ENCODE peak calls at places on chromosomes 2 and 18, in six cellular contexts. J, G, I, C, M and N are unnamed samples.

GRCh38 chr2:172461591-172462392 is 34.4 kb downstream of the ITGA6 start:
- DNase-seq in J (no peak), G (peak; percentile 38), I (peak; percentile 34), C (peak; percentile 77), M (peak; percentile 79), N (no peak)

GRCh38 chr2:188664391-188664790 is 309.8 kb upstream of the COL3A1 start:
- DNase-seq in J (no peak), G (no peak), I (no peak), C (no peak), M (no peak), N (no peak)

GRCh38 chr2:196365923-196366322 is 194.5 kb upstream of the STK17B start:
- DNase-seq in J (no peak), G (no peak), I (no peak), C (no peak), M (no peak), N (no peak)

GRCh38 chr2:39871291-39871761 is 92.3 kb upstream of the THUMPD2 start:
- DNase-seq in J (peak; percentile 92), G (peak; percentile 61), I (no peak), C (no peak), M (no peak), N (peak; percentile 64)

GRCh38 chr2:111671426-111672150 is 212.4 kb downstream of the ANAPC1 start:
- DNase-seq in J (no peak), G (no peak), I (no peak), C (no peak), M (no peak), N (no peak)

GRCh38 chr2:105458076-105458475 is 59.2 kb upstream of the FHL2 start:
- DNase-seq in J (no peak), G (no peak), I (no peak), C (no peak), M (no peak), N (no peak)

GRCh38 chr18:13452448-13452811 is 233.9 kb downstream of the LDLRAD4 start:
- DNase-seq in J (peak; percentile 55), G (peak; percentile 8), I (no peak), C (no peak), M (no peak), N (peak; percentile 48)

GRCh38 chr2:54724560-54725342 is 1.3 kb downstream of the EML6 start:
- DNase-seq in J (no peak), G (peak; percentile 25), I (peak; percentile 30), C (peak; percentile 61), M (peak; percentile 8), N (no peak)

GRCh38 chr18:58605027-58606020 is 23.6 kb downstream of the ALPK2 start:
- DNase-seq in J (peak; percentile 80), G (no peak), I (no peak), C (no peak), M (peak; percentile 33), N (no peak)

GRCh38 chr2:263774-264492 is at the start of gene SH3YL1:
- DNase-seq in J (no peak), G (peak; percentile 50), I (peak; percentile 45), C (peak; percentile 67), M (peak; percentile 58), N (no peak)

GRCh38 chr2:152594022-152594712 is 123.1 kb downstream of the PRPF40A start:
- DNase-seq in J (no peak), G (no peak), I (no peak), C (no peak), M (no peak), N (no peak)

GRCh38 chr2:213187833-213188532 is 36.6 kb upstream of the IKZF2 start:
- DNase-seq in J (peak; percentile 48), G (peak; percentile 21), I (no peak), C (peak; percentile 79), M (no peak), N (peak; percentile 72)

GRCh38 chr2:28452534-28453081 is 43.3 kb upstream of the PLB1 start:
- DNase-seq in J (no peak), G (peak; percentile 51), I (no peak), C (peak; percentile 88), M (peak; percentile 77), N (no peak)

GRCh38 chr18:48800877-48801727 is 149.7 kb downstream of the SMAD7 start:
- DNase-seq in J (no peak), G (no peak), I (no peak), C (no peak), M (no peak), N (no peak)

GRCh38 chr2:47905454-47906260 is 641 bp downstream of the FBXO11 start:
- DNase-seq in J (no peak), G (no peak), I (peak; percentile 47), C (peak; percentile 36), M (peak; percentile 50), N (peak; percentile 11)

GRCh38 chr2:238820909-238821308 is 27.0 kb upstream of the TWIST2 start:
- DNase-seq in J (no peak), G (no peak), I (no peak), C (no peak), M (no peak), N (no peak)

GRCh38 chr2:6772366-6772710 is 93.4 kb downstream of the CMPK2 start:
- DNase-seq in J (no peak), G (no peak), I (peak; percentile 6), C (peak; percentile 42), M (no peak), N (no peak)